ENCODE peak calls at places on chromosomes 2 and 18, in five cellular contexts. One of them, this sample, is unnamed. For H3K4me1 and H3K36me3, the result is how much of the 10 kb centered on the place peaks cover.

GRCh38 chr2:202494300-202494699 is 118.2 kb downstream of the BMPR2 start:
- DNase-seq in upper lobe of left lung: no peak
- DNase-seq in HCT116: no peak
- DNase-seq in suprapubic skin: no peak
- DNase-seq in GM23338: peak
- DNase-seq in this sample: no peak

GRCh38 chr2:23135481-23136100 is 249.4 kb upstream of the KLHL29 start:
- DNase-seq in suprapubic skin: no peak
- DNase-seq in GM23338: peak
- DNase-seq in upper lobe of left lung: no peak
- DNase-seq in HCT116: no peak
- DNase-seq in this sample: no peak

GRCh38 chr18:55455938-55456337 is 132.1 kb downstream of the TCF4 start:
- DNase-seq in GM23338: no peak
- DNase-seq in upper lobe of left lung: no peak
- DNase-seq in suprapubic skin: no peak
- DNase-seq in HCT116: no peak
- DNase-seq in this sample: no peak

GRCh38 chr2:28287261-28287915 is 105.3 kb upstream of the FOSL2 start:
- DNase-seq in HCT116: no peak
- DNase-seq in suprapubic skin: no peak
- DNase-seq in upper lobe of left lung: no peak
- DNase-seq in GM23338: no peak
- DNase-seq in this sample: no peak

GRCh38 chr2:133424876-133425275 is 143.4 kb downstream of the NCKAP5 start:
- DNase-seq in suprapubic skin: no peak
- DNase-seq in upper lobe of left lung: no peak
- DNase-seq in GM23338: no peak
- DNase-seq in HCT116: no peak
- DNase-seq in this sample: no peak

GRCh38 chr2:149489452-149489851 is 98.1 kb downstream of the MMADHC start:
- DNase-seq in GM23338: peak
- DNase-seq in suprapubic skin: no peak
- DNase-seq in upper lobe of left lung: no peak
- DNase-seq in HCT116: no peak
- DNase-seq in this sample: no peak

GRCh38 chr2:232230557-232230956 is 148.0 kb upstream of the ALPP start:
- DNase-seq in HCT116: peak
- DNase-seq in upper lobe of left lung: no peak
- DNase-seq in GM23338: peak
- DNase-seq in suprapubic skin: no peak
- DNase-seq in this sample: peak

GRCh38 chr2:240913810-240914644 is 7.9 kb downstream of the CROCC2 start:
- DNase-seq in HCT116: no peak
- DNase-seq in suprapubic skin: no peak
- DNase-seq in GM23338: peak
- DNase-seq in upper lobe of left lung: peak
- DNase-seq in this sample: peak

GRCh38 chr2:153145470-153145869 is 333.1 kb downstream of the RPRM start:
- DNase-seq in HCT116: no peak
- DNase-seq in GM23338: no peak
- DNase-seq in upper lobe of left lung: no peak
- DNase-seq in suprapubic skin: no peak
- DNase-seq in this sample: no peak

GRCh38 chr2:54574107-54574859 is 118.2 kb downstream of the SPTBN1 start:
- DNase-seq in upper lobe of left lung: no peak
- DNase-seq in HCT116: no peak
- DNase-seq in suprapubic skin: no peak
- DNase-seq in GM23338: no peak
- DNase-seq in this sample: peak

GRCh38 chr2:19312949-19313348 is 45.5 kb downstream of the OSR1 start:
- DNase-seq in GM23338: peak
- DNase-seq in upper lobe of left lung: no peak
- DNase-seq in HCT116: peak
- DNase-seq in suprapubic skin: no peak
- DNase-seq in this sample: peak

GRCh38 chr2:239548965-239549595 is 148.3 kb upstream of the HDAC4 start:
- DNase-seq in suprapubic skin: peak
- DNase-seq in GM23338: no peak
- DNase-seq in upper lobe of left lung: no peak
- DNase-seq in HCT116: no peak
- DNase-seq in this sample: no peak

GRCh38 chr2:74503506-74504475 is 3.7 kb downstream of the PCGF1 start:
- DNase-seq in HCT116: no peak
- DNase-seq in GM23338: peak
- DNase-seq in suprapubic skin: no peak
- DNase-seq in upper lobe of left lung: peak
- DNase-seq in this sample: peak

DNA sequence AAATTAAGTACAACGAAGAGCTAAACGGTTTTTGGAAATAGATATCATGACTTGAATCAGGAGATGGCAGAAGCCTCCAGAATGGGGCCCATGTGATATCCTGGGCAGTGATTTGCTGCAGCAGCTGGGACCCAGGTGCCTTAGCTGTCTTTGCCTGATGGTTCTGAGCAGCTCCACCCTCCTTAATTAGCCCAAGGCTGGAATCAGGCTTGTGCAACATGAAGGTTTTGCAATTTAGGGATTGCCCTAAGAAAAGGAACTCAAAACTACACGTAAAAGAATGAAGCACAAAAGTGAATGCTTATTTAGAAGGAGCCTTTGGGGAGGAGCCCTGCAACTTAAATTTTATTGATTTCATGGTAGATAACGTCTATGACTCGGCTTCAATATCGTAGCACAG is 17.3 kb upstream of the CNDP2 start:
- DNase-seq in HCT116: no peak
- DNase-seq in GM23338: no peak
- DNase-seq in suprapubic skin: no peak
- DNase-seq in upper lobe of left lung: no peak
- DNase-seq in this sample: no peak
- H3K4me1 ChIP-seq in HCT116: under half
- H3K4me1 ChIP-seq in GM23338: under half
- H3K4me1 ChIP-seq in suprapubic skin: under half
- H3K4me1 ChIP-seq in upper lobe of left lung: under half
- H3K4me1 ChIP-seq in this sample: under half

GRCh38 chr2:99031481-99031880 is 95.5 kb upstream of the CRACDL start:
- DNase-seq in GM23338: peak
- DNase-seq in upper lobe of left lung: no peak
- DNase-seq in suprapubic skin: no peak
- DNase-seq in HCT116: no peak
- DNase-seq in this sample: no peak
- TF ChIP-seq POLR2AphosphoS5 in GM23338: no peak
- TF ChIP-seq POLR2AphosphoS5 in upper lobe of left lung: no peak
- TF ChIP-seq POLR2AphosphoS5 in suprapubic skin: no peak
- TF ChIP-seq POLR2AphosphoS5 in HCT116: no peak
- TF ChIP-seq POLR2AphosphoS5 in this sample: no peak

GRCh38 chr2:12718662-12719399 is 2.1 kb downstream of the TRIB2 start:
- DNase-seq in GM23338: peak
- DNase-seq in HCT116: no peak
- DNase-seq in suprapubic skin: no peak
- DNase-seq in upper lobe of left lung: peak
- DNase-seq in this sample: no peak

GRCh38 chr2:12721571-12722444 is 5.1 kb downstream of the TRIB2 start:
- DNase-seq in HCT116: no peak
- DNase-seq in suprapubic skin: no peak
- DNase-seq in GM23338: no peak
- DNase-seq in upper lobe of left lung: no peak
- DNase-seq in this sample: no peak

GRCh38 chr2:12720752-12721151 is 4.0 kb downstream of the TRIB2 start:
- DNase-seq in upper lobe of left lung: no peak
- DNase-seq in HCT116: no peak
- DNase-seq in suprapubic skin: no peak
- DNase-seq in GM23338: no peak
- DNase-seq in this sample: no peak

GRCh38 chr2:12719400-12720104 is 2.8 kb downstream of the TRIB2 start:
- DNase-seq in HCT116: no peak
- DNase-seq in upper lobe of left lung: no peak
- DNase-seq in suprapubic skin: no peak
- DNase-seq in GM23338: no peak
- DNase-seq in this sample: no peak

DNA sequence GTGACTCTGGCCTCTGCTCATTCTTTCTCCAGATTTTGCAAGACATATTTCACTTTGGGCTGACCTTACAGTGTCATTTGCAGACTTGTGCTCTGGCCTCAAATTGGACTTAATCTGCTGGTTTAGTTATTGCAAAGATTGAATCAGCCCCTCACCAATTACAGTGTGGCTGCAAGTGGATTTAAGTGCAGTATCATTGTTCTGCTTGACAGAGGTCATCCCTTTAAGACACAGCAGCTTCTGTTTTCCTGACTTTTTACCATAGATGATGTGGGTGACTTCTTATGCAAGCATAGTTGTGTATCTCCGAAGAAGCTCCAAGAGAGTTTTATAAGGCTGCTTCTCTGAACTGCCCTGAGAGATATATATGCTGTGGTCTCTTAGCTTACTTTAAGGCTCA is 3.4 kb downstream of the TRIB2 start:
- DNase-seq in suprapubic skin: no peak
- DNase-seq in GM23338: no peak
- DNase-seq in upper lobe of left lung: no peak
- DNase-seq in HCT116: no peak
- DNase-seq in this sample: no peak
- H3K36me3 ChIP-seq in suprapubic skin: under half
- H3K36me3 ChIP-seq in GM23338: under half
- H3K36me3 ChIP-seq in upper lobe of left lung: under half
- H3K36me3 ChIP-seq in HCT116: under half
- H3K36me3 ChIP-seq in this sample: under half

GRCh38 chr2:64612575-64613195 is 41.0 kb downstream of the SERTAD2 start:
- DNase-seq in suprapubic skin: no peak
- DNase-seq in GM23338: no peak
- DNase-seq in HCT116: no peak
- DNase-seq in upper lobe of left lung: no peak
- DNase-seq in this sample: no peak
- H3K4me1 ChIP-seq in suprapubic skin: under half
- H3K4me1 ChIP-seq in GM23338: under half
- H3K4me1 ChIP-seq in HCT116: under half
- H3K4me1 ChIP-seq in upper lobe of left lung: under half
- H3K4me1 ChIP-seq in this sample: under half

DNA sequence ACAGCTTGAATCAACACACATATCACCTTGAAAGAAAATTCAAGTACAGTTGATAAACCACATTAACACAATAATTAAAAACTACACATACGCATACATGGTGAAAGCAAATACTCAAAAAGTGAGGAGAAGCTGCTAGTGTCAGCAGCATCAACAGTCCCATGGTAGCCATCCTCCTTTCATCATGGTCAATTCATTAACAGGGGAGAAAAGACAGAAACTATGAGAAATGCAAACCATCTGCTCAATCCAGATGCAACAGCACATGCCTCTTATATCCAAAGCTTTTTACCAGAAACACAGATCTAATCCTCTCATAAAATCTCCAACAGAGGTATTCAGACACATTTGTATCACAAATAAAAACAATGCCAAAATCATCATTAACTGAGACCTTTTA is 81.9 kb upstream of the CHRNA1 start:
- DNase-seq in suprapubic skin: no peak
- DNase-seq in HCT116: no peak
- DNase-seq in upper lobe of left lung: no peak
- DNase-seq in GM23338: no peak
- DNase-seq in this sample: no peak
- TF ChIP-seq POLR2AphosphoS5 in suprapubic skin: no peak
- TF ChIP-seq POLR2AphosphoS5 in HCT116: no peak
- TF ChIP-seq POLR2AphosphoS5 in upper lobe of left lung: no peak
- TF ChIP-seq POLR2AphosphoS5 in GM23338: no peak
- TF ChIP-seq POLR2AphosphoS5 in this sample: no peak